ENCODE peak calls at places on chromosomes 5 and 9, in seven cellular contexts. One of them, this sample, is unnamed.

GRCh38 chr5:97073420-97073819 is 69.0 kb downstream of the LIX1 start:
- DNase-seq in CD8-positive, alpha-beta memory T cell: no peak
- DNase-seq in lower leg skin: no peak
- DNase-seq in left ventricle myocardium inferior: no peak
- DNase-seq in heart left ventricle: no peak
- DNase-seq in pancreas: no peak
- DNase-seq in HEK293T: no peak
- DNase-seq in this sample: no peak

GRCh38 chr9:110340306-110340705 is 2.6 kb upstream of the TXNDC8 start:
- DNase-seq in CD8-positive, alpha-beta memory T cell: no peak
- DNase-seq in lower leg skin: no peak
- DNase-seq in left ventricle myocardium inferior: no peak
- DNase-seq in heart left ventricle: no peak
- DNase-seq in pancreas: no peak
- DNase-seq in HEK293T: no peak
- DNase-seq in this sample: no peak

GRCh38 chr9:98838155-98838904 is 30.9 kb downstream of the GALNT12 start:
- DNase-seq in CD8-positive, alpha-beta memory T cell: no peak
- DNase-seq in lower leg skin: no peak
- DNase-seq in left ventricle myocardium inferior: no peak
- DNase-seq in heart left ventricle: no peak
- DNase-seq in pancreas: no peak
- DNase-seq in HEK293T: no peak
- DNase-seq in this sample: no peak

GRCh38 chr5:17882760-17883488 is 248.7 kb downstream of the TAF11L14 start:
- DNase-seq in CD8-positive, alpha-beta memory T cell: no peak
- DNase-seq in lower leg skin: no peak
- DNase-seq in left ventricle myocardium inferior: no peak
- DNase-seq in heart left ventricle: no peak
- DNase-seq in pancreas: no peak
- DNase-seq in HEK293T: no peak
- DNase-seq in this sample: no peak

GRCh38 chr5:73182282-73182681 is 9.3 kb downstream of the TMEM174 start:
- DNase-seq in CD8-positive, alpha-beta memory T cell: no peak
- DNase-seq in lower leg skin: no peak
- DNase-seq in left ventricle myocardium inferior: no peak
- DNase-seq in heart left ventricle: no peak
- DNase-seq in pancreas: no peak
- DNase-seq in HEK293T: no peak
- DNase-seq in this sample: no peak

GRCh38 chr5:102663771-102664530 is 91.2 kb upstream of the PAM start:
- DNase-seq in CD8-positive, alpha-beta memory T cell: no peak
- DNase-seq in lower leg skin: no peak
- DNase-seq in left ventricle myocardium inferior: no peak
- DNase-seq in heart left ventricle: no peak
- DNase-seq in pancreas: no peak
- DNase-seq in HEK293T: no peak
- DNase-seq in this sample: no peak

GRCh38 chr5:5141625-5142527 is 1.7 kb downstream of the ADAMTS16 start:
- DNase-seq in CD8-positive, alpha-beta memory T cell: peak; percentile 32
- DNase-seq in lower leg skin: no peak
- DNase-seq in left ventricle myocardium inferior: no peak
- DNase-seq in heart left ventricle: peak; percentile 48
- DNase-seq in pancreas: peak; percentile 55
- DNase-seq in HEK293T: peak; percentile 10
- DNase-seq in this sample: peak; percentile 42

GRCh38 chr9:115369322-115369957 is 251.5 kb upstream of the TNC start:
- DNase-seq in CD8-positive, alpha-beta memory T cell: no peak
- DNase-seq in lower leg skin: no peak
- DNase-seq in left ventricle myocardium inferior: peak; percentile 23
- DNase-seq in heart left ventricle: peak; percentile 34
- DNase-seq in pancreas: no peak
- DNase-seq in HEK293T: no peak
- DNase-seq in this sample: peak; percentile 44

GRCh38 chr5:75753182-75753581 is 35.9 kb upstream of the POC5 start:
- DNase-seq in CD8-positive, alpha-beta memory T cell: no peak
- DNase-seq in lower leg skin: no peak
- DNase-seq in left ventricle myocardium inferior: no peak
- DNase-seq in heart left ventricle: no peak
- DNase-seq in pancreas: no peak
- DNase-seq in HEK293T: no peak
- DNase-seq in this sample: no peak

GRCh38 chr5:108079754-108080153 is 302.1 kb downstream of the FBXL17 start:
- DNase-seq in CD8-positive, alpha-beta memory T cell: no peak
- DNase-seq in lower leg skin: no peak
- DNase-seq in left ventricle myocardium inferior: no peak
- DNase-seq in heart left ventricle: no peak
- DNase-seq in pancreas: no peak
- DNase-seq in HEK293T: no peak
- DNase-seq in this sample: peak; percentile 29